ENCODE peak calls at places on chromosomes 6 and 20, in six cellular contexts. V is body of pancreas, T is left ventricle myocardium inferior, M is RWPE1, Y is PC-9, R is osteoblast. E is an unnamed sample.

GRCh38 chr6:89034586-89035251 is 45.8 kb upstream of the PNRC1 start:
- DNase-seq in V (no peak), T (peak), M (peak), Y (no peak), R (peak), E (peak)

GRCh38 chr6:131929227-131929626 is 21.9 kb downstream of the CCN2 start:
- DNase-seq in V (no peak), T (no peak), M (no peak), Y (no peak), R (no peak), E (no peak)

GRCh38 chr20:54555150-54555549 is 79.8 kb downstream of the DOK5 start:
- DNase-seq in V (no peak), T (no peak), M (no peak), Y (no peak), R (no peak), E (no peak)

GRCh38 chr6:161215193-161215592 is 58.7 kb downstream of the AGPAT4 start:
- DNase-seq in V (peak), T (no peak), M (peak), Y (no peak), R (peak), E (peak)

GRCh38 chr20:6590891-6591679 is 176.4 kb upstream of the BMP2 start:
- DNase-seq in V (no peak), T (no peak), M (peak), Y (peak), R (no peak), E (peak)

GRCh38 chr6:435442-436307 is 44.1 kb downstream of the IRF4 start:
- DNase-seq in V (no peak), T (no peak), M (no peak), Y (no peak), R (no peak), E (no peak)

GRCh38 chr6:29834564-29835436 is 7.2 kb downstream of the HLA-G start:
- DNase-seq in V (peak), T (no peak), M (no peak), Y (no peak), R (no peak), E (no peak)

GRCh38 chr6:66232890-66233289 is 525.9 kb upstream of the EYS start:
- DNase-seq in V (no peak), T (no peak), M (no peak), Y (no peak), R (no peak), E (no peak)

GRCh38 chr6:164214066-164214465 is 799.5 kb downstream of the QKI start:
- DNase-seq in V (no peak), T (no peak), M (no peak), Y (no peak), R (no peak), E (no peak)

GRCh38 chr20:59518881-59519706 is 85.2 kb upstream of the PHACTR3 start:
- DNase-seq in V (peak), T (no peak), M (peak), Y (peak), R (peak), E (no peak)

GRCh38 chr6:33197431-33198048 is 2.9 kb downstream of the RXRB start:
- DNase-seq in V (peak), T (no peak), M (peak), Y (no peak), R (peak), E (no peak)

GRCh38 chr6:139161169-139161568 is 26.3 kb downstream of the HECA start:
- DNase-seq in V (no peak), T (no peak), M (no peak), Y (no peak), R (peak), E (peak)

GRCh38 chr6:34576286-34576955 is 20.3 kb upstream of the SPDEF start:
- DNase-seq in V (no peak), T (no peak), M (no peak), Y (no peak), R (no peak), E (no peak)

GRCh38 chr20:62623488-62624324 is 18.6 kb upstream of the SLCO4A1 start:
- DNase-seq in V (peak), T (peak), M (peak), Y (peak), R (peak), E (peak)

GRCh38 chr20:59835448-59836395 is 97.7 kb downstream of the SYCP2 start:
- DNase-seq in V (no peak), T (peak), M (peak), Y (no peak), R (peak), E (no peak)

GRCh38 chr20:47330933-47331708 is 25.4 kb downstream of the ZMYND8 start:
- DNase-seq in V (no peak), T (no peak), M (peak), Y (peak), R (peak), E (no peak)

GRCh38 chr20:59314872-59315500 is 14.6 kb downstream of the EDN3 start:
- DNase-seq in V (no peak), T (no peak), M (no peak), Y (no peak), R (no peak), E (no peak)

GRCh38 chr6:14001329-14002012 is 76.7 kb downstream of the RNF182 start:
- DNase-seq in V (no peak), T (no peak), M (peak), Y (peak), R (peak), E (peak)

GRCh38 chr6:116963972-116964371 is 86.9 kb downstream of the RFX6 start:
- DNase-seq in V (no peak), T (no peak), M (no peak), Y (no peak), R (no peak), E (no peak)

GRCh38 chr20:64044484-64045247 is 4.8 kb downstream of the SOX18 start:
- DNase-seq in V (no peak), T (no peak), M (peak), Y (peak), R (peak), E (peak)

GRCh38 chr20:46894579-46894958 is at the start of gene EYA2:
- DNase-seq in V (no peak), T (peak), M (no peak), Y (no peak), R (peak), E (no peak)

GRCh38 chr20:63314566-63315239 is 21.7 kb downstream of the COL20A1 start:
- DNase-seq in V (no peak), T (no peak), M (no peak), Y (no peak), R (peak), E (no peak)

GRCh38 chr20:38195521-38195920 is 30.5 kb upstream of the TGM2 start:
- DNase-seq in V (no peak), T (no peak), M (no peak), Y (peak), R (no peak), E (no peak)

GRCh38 chr6:151805286-151805840 is 2.1 kb upstream of the ESR1 start:
- DNase-seq in V (no peak), T (peak), M (no peak), Y (no peak), R (peak), E (no peak)

GRCh38 chr20:43833511-43834395 is 80.9 kb upstream of the TOX2 start:
- DNase-seq in V (no peak), T (no peak), M (no peak), Y (no peak), R (no peak), E (no peak)

GRCh38 chr20:32071395-32072167 is 19.5 kb downstream of the HCK start:
- DNase-seq in V (no peak), T (no peak), M (no peak), Y (no peak), R (no peak), E (no peak)
- H3K27ac ChIP-seq in V (no peak), T (no peak), M (no peak), Y (no peak), R (no peak), E (no peak)

GRCh38 chr20:53494753-53495152 is 98.9 kb downstream of the ZNF217 start:
- DNase-seq in V (no peak), T (no peak), M (no peak), Y (no peak), R (no peak), E (no peak)
- H3K27ac ChIP-seq in V (no peak), T (no peak), M (no peak), Y (no peak), R (no peak), E (no peak)

GRCh38 chr6:18330548-18331066 is 56.5 kb upstream of the RNF144B start:
- DNase-seq in V (no peak), T (no peak), M (no peak), Y (no peak), R (no peak), E (no peak)
- H3K27ac ChIP-seq in V (peak), T (peak), M (no peak), Y (no peak), R (no peak), E (no peak)

GRCh38 chr6:15818044-15818443 is 155.2 kb upstream of the DTNBP1 start:
- DNase-seq in V (no peak), T (no peak), M (no peak), Y (no peak), R (no peak), E (no peak)

GRCh38 chr6:15818491-15818890 is 155.7 kb upstream of the DTNBP1 start:
- DNase-seq in V (no peak), T (no peak), M (no peak), Y (no peak), R (peak), E (no peak)

GRCh38 chr6:15819226-15819625 is 156.4 kb upstream of the DTNBP1 start:
- DNase-seq in V (no peak), T (no peak), M (no peak), Y (no peak), R (no peak), E (no peak)

GRCh38 chr6:15817100-15817499 is 154.3 kb upstream of the DTNBP1 start:
- DNase-seq in V (no peak), T (no peak), M (no peak), Y (no peak), R (no peak), E (no peak)

GRCh38 chr6:15816661-15817060 is 153.8 kb upstream of the DTNBP1 start:
- DNase-seq in V (no peak), T (no peak), M (no peak), Y (no peak), R (no peak), E (no peak)
- H3K27ac ChIP-seq in V (no peak), T (no peak), M (no peak), Y (no peak), R (no peak), E (no peak)

GRCh38 chr6:75126518-75126917 is 79.3 kb downstream of the COL12A1 start:
- DNase-seq in V (no peak), T (no peak), M (no peak), Y (no peak), R (no peak), E (no peak)
- H3K27ac ChIP-seq in V (no peak), T (no peak), M (no peak), Y (no peak), R (no peak), E (no peak)

GRCh38 chr6:118720125-118720473 is 68.7 kb upstream of the CEP85L start:
- DNase-seq in V (no peak), T (no peak), M (no peak), Y (no peak), R (no peak), E (no peak)
- H3K27ac ChIP-seq in V (no peak), T (no peak), M (no peak), Y (no peak), R (no peak), E (no peak)

GRCh38 chr6:31692886-31693285 is 10.2 kb downstream of the ABHD16A start:
- DNase-seq in V (no peak), T (no peak), M (no peak), Y (no peak), R (no peak), E (no peak)

GRCh38 chr6:31693535-31693934 is 9.6 kb downstream of the ABHD16A start:
- DNase-seq in V (no peak), T (no peak), M (no peak), Y (no peak), R (no peak), E (no peak)

GRCh38 chr6:31701666-31702420 is 1.3 kb downstream of the ABHD16A start:
- DNase-seq in V (peak), T (peak), M (no peak), Y (no peak), R (peak), E (no peak)

GRCh38 chr6:31700716-31701401 is 2.3 kb downstream of the ABHD16A start:
- DNase-seq in V (no peak), T (no peak), M (no peak), Y (no peak), R (no peak), E (no peak)

DNA sequence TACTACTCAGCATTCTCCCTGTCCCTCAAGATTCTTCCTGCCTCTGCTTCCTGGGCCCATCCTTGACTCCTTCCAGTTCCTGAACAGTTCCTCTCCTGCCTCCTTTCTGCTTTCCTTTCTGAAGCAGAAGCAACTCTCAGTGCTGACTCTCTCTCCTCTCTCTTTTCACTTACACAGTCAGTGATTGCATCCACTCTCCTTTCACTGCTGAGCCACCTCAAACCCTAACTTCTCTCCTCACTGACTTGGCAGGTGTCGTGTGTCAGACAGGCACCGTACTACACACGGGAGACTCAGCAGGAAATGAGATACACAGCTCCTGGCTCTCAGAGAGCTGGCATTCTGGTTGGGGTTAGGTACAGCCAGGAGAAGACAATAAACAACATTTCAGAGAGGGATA is 5.6 kb downstream of the ABHD16A start:
- DNase-seq in V (no peak), T (no peak), M (no peak), Y (no peak), R (peak), E (no peak)
- H3K27ac ChIP-seq in V (no peak), T (no peak), M (no peak), Y (no peak), R (peak), E (no peak)

GRCh38 chr20:51388756-51389542 is 153.6 kb downstream of the NFATC2 start:
- DNase-seq in V (no peak), T (no peak), M (no peak), Y (no peak), R (no peak), E (no peak)
- H3K27ac ChIP-seq in V (peak), T (peak), M (no peak), Y (peak), R (peak), E (peak)